ENCODE peak calls at places on chromosomes 4 and X, in six cellular contexts. S, Z, C, B, F and J are unnamed samples. For H3K4me1, the result is how much of the 10 kb centered on the place peaks cover.

GRCh38 chrX:73581002-73581628 is 18.1 kb downstream of the CHIC1 start:
- DNase-seq in S (no peak), Z (no peak), C (no peak), B (no peak), F (no peak), J (no peak)

GRCh38 chrX:44431206-44431605 is 87.7 kb upstream of the EFHC2 start:
- DNase-seq in S (no peak), Z (no peak), C (peak), B (no peak), F (no peak), J (peak)

GRCh38 chrX:48794340-48794920 is 7.4 kb upstream of the HDAC6 start:
- DNase-seq in S (no peak), Z (no peak), C (no peak), B (no peak), F (no peak), J (no peak)

GRCh38 chr4:1079711-1080265 is 33.6 kb downstream of the RNF212 start:
- DNase-seq in S (peak), Z (no peak), C (no peak), B (no peak), F (no peak), J (no peak)

GRCh38 chrX:120840826-120841225 is 34.8 kb downstream of the CT47B1 start:
- DNase-seq in S (no peak), Z (no peak), C (no peak), B (no peak), F (no peak), J (no peak)

GRCh38 chr4:61556277-61556676 is 356.2 kb downstream of the ADGRL3 start:
- DNase-seq in S (no peak), Z (no peak), C (no peak), B (peak), F (no peak), J (no peak)

GRCh38 chr4:64305565-64306254 is 103.5 kb downstream of the TECRL start:
- DNase-seq in S (no peak), Z (no peak), C (no peak), B (peak), F (no peak), J (no peak)

GRCh38 chr4:54482529-54482961 is 175.2 kb upstream of the KIT start:
- DNase-seq in S (no peak), Z (no peak), C (peak), B (peak), F (no peak), J (peak)

GRCh38 chr4:22233257-22233656 is 282.6 kb downstream of the ADGRA3 start:
- DNase-seq in S (no peak), Z (no peak), C (no peak), B (no peak), F (no peak), J (no peak)

GRCh38 chr4:82423245-82424054 is 6.8 kb downstream of the HNRNPDL start:
- DNase-seq in S (no peak), Z (no peak), C (peak), B (no peak), F (no peak), J (peak)

GRCh38 chr4:5728451-5728850 is 17.4 kb downstream of the EVC start:
- DNase-seq in S (no peak), Z (no peak), C (no peak), B (no peak), F (no peak), J (no peak)

GRCh38 chr4:87633239-87633638 is 16.8 kb upstream of the DMP1 start:
- DNase-seq in S (no peak), Z (no peak), C (peak), B (no peak), F (no peak), J (peak)

GRCh38 chrX:55161581-55161980 is 58.6 kb upstream of the PAGE5 start:
- DNase-seq in S (peak), Z (no peak), C (no peak), B (peak), F (peak), J (no peak)

GRCh38 chrX:121579016-121579760 is 531.8 kb downstream of the GLUD2 start:
- DNase-seq in S (no peak), Z (no peak), C (no peak), B (peak), F (no peak), J (no peak)

GRCh38 chr4:21949073-21949457 is 493 bp upstream of the KCNIP4 start:
- DNase-seq in S (peak), Z (peak), C (no peak), B (peak), F (peak), J (no peak)

GRCh38 chrX:916235-916609 is 285.6 kb downstream of the SHOX start:
- DNase-seq in S (no peak), Z (peak), C (no peak), B (no peak), F (no peak), J (no peak)

GRCh38 chr4:39446842-39447573 is 11.7 kb downstream of the RPL9 start:
- DNase-seq in S (peak), Z (peak), C (peak), B (peak), F (peak), J (peak)

GRCh38 chr4:121408-122084 is 2.8 kb upstream of the ZNF718 start:
- DNase-seq in S (no peak), Z (peak), C (no peak), B (no peak), F (no peak), J (no peak)

GRCh38 chrX:71282514-71283408 is 674 bp upstream of the NONO start:
- DNase-seq in S (no peak), Z (peak), C (peak), B (peak), F (peak), J (no peak)

GRCh38 chr4:81404294-81404693 is 67.4 kb downstream of the RASGEF1B start:
- DNase-seq in S (no peak), Z (no peak), C (peak), B (peak), F (no peak), J (no peak)

GRCh38 chr4:93152461-93152860 is 676.1 kb upstream of the ATOH1 start:
- DNase-seq in S (no peak), Z (no peak), C (no peak), B (peak), F (no peak), J (no peak)

GRCh38 chr4:121243476-121243875 is 79.4 kb upstream of the TNIP3 start:
- DNase-seq in S (no peak), Z (no peak), C (peak), B (no peak), F (no peak), J (no peak)

GRCh38 chr4:8185280-8185679 is 13.8 kb upstream of the SH3TC1 start:
- DNase-seq in S (no peak), Z (no peak), C (peak), B (no peak), F (no peak), J (peak)

GRCh38 chr4:144646523-144647094 is 653 bp downstream of the HHIP start:
- DNase-seq in S (peak), Z (peak), C (no peak), B (peak), F (no peak), J (peak)

GRCh38 chr4:139552908-139553307 is 3.1 kb downstream of the SETD7 start:
- DNase-seq in S (no peak), Z (no peak), C (no peak), B (no peak), F (no peak), J (peak)

GRCh38 chr4:160877087-160877790 is 1286.6 kb downstream of the FSTL5 start:
- DNase-seq in S (no peak), Z (no peak), C (no peak), B (peak), F (no peak), J (peak)

GRCh38 chr4:94507708-94508107 is 56.0 kb downstream of the PDLIM5 start:
- DNase-seq in S (no peak), Z (no peak), C (peak), B (no peak), F (no peak), J (peak)

GRCh38 chr4:87068591-87069021 is 133.8 kb downstream of the AFF1 start:
- DNase-seq in S (no peak), Z (no peak), C (no peak), B (no peak), F (no peak), J (no peak)

GRCh38 chr4:31360786-31361185 is 640.6 kb downstream of the PCDH7 start:
- DNase-seq in S (no peak), Z (no peak), C (peak), B (no peak), F (no peak), J (peak)

DNA sequence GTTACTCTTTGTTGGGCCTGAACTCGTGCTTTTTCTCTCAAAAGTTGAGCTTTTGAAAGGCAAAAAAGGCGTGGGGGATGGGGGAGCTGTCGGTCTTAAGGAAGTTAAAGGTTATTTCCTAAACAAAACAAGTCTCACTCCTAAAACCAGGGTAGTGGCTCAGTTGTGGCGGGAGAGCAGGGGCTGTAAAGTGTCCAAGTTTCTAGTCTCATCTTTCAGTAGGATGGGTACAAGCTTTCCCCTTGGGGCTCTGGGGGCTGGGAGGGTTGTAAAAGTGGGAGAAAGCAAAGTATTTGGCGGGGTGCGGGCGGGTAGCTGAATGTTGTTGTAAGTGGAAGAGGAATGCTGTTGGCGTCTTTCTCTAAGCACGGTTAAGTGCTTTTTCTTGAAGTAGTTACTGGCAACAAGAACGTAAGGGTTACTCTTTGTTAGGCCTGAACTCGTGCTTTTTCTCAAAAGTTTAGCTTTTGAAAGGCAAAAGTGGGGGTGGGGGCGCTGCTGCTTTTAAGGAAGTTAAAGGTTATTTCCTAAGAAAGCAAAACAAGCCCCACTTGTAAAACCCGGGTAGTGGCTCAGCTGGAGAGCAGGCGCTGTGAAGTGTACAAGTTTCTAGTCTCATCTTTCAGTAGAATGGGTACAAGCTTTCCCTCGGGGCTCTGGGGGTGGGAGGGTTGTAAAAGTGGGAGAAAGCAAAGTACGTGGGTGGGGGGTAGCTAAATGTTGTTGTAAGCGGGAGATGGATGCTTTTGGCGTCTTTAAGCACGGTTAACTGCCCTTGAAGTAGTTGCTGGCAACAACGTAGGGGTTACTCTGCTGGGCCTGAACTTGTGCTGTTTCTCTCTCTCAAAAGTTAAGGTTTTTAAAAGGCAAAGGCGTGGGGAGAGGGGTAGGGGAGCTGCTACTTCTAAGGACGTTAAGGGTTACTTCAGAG is 1.1 kb upstream of the WDR1 start:
- DNase-seq in S (no peak), Z (peak), C (no peak), B (no peak), F (no peak), J (peak)
- H2BK120ac ChIP-seq in S (peak), Z (no peak), C (peak), B (no peak), F (no peak), J (peak)

GRCh38 chr4:174380699-174381098 is 97.0 kb downstream of the CEP44 start:
- DNase-seq in S (no peak), Z (no peak), C (no peak), B (peak), F (no peak), J (no peak)
- H2BK5ac ChIP-seq in S (no peak), Z (peak), C (no peak), B (no peak), F (no peak), J (no peak)

GRCh38 chr4:17701882-17702281 is 79.5 kb downstream of the FAM184B start:
- DNase-seq in S (no peak), Z (peak), C (no peak), B (no peak), F (no peak), J (no peak)

GRCh38 chr4:17698116-17698515 is 83.3 kb downstream of the FAM184B start:
- DNase-seq in S (no peak), Z (no peak), C (no peak), B (no peak), F (no peak), J (no peak)

GRCh38 chr4:17701146-17701859 is 80.1 kb downstream of the FAM184B start:
- DNase-seq in S (no peak), Z (peak), C (no peak), B (no peak), F (no peak), J (no peak)

GRCh38 chr4:17702666-17703065 is 78.8 kb downstream of the FAM184B start:
- DNase-seq in S (no peak), Z (no peak), C (no peak), B (no peak), F (no peak), J (no peak)

DNA sequence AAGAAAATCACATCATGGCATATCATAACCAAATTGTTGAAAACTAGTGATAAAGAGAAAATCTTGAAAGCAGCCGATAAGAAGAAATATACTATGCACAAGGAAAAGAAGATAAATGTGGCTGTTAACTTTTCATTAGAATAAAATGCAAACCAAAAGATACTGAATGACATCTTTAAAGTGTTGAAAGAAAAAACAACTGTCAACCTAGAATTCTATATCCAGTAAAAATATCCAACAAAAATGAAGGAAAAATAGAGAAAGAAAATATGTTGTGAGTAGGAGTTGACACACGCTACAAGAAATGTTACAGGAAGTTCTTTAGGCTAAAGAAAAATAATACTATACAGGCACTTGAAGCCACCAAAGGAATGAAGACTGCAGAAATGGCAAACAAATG is 82.0 kb downstream of the FAM184B start:
- DNase-seq in S (no peak), Z (no peak), C (no peak), B (no peak), F (no peak), J (no peak)
- H3K4me1 ChIP-seq in S (under half), Z (under half), C (under half), B (under half), F (under half), J (under half)

GRCh38 chrX:40644821-40645358 is 2.5 kb downstream of the CXorf38 start:
- DNase-seq in S (no peak), Z (no peak), C (peak), B (peak), F (no peak), J (peak)

GRCh38 chrX:40646489-40647306 is 663 bp downstream of the CXorf38 start:
- DNase-seq in S (no peak), Z (peak), C (peak), B (peak), F (peak), J (peak)

GRCh38 chrX:40651620-40652223 is 4.4 kb upstream of the CXorf38 start:
- DNase-seq in S (peak), Z (peak), C (peak), B (peak), F (peak), J (peak)

GRCh38 chrX:40644175-40644574 is 3.2 kb downstream of the CXorf38 start:
- DNase-seq in S (no peak), Z (no peak), C (peak), B (no peak), F (no peak), J (peak)

GRCh38 chrX:40647307-40648197 is at the start of gene CXorf38:
- DNase-seq in S (peak), Z (peak), C (peak), B (peak), F (peak), J (peak)
- H2BK120ac ChIP-seq in S (no peak), Z (no peak), C (no peak), B (no peak), F (no peak), J (peak)

GRCh38 chrX:106284431-106285025 is 116.4 kb downstream of the PWWP3B start:
- DNase-seq in S (no peak), Z (no peak), C (no peak), B (no peak), F (no peak), J (no peak)
- H2BK5ac ChIP-seq in S (no peak), Z (no peak), C (no peak), B (no peak), F (no peak), J (no peak)

GRCh38 chr4:101127176-101127790 is 220.0 kb downstream of the PPP3CA start:
- DNase-seq in S (no peak), Z (no peak), C (no peak), B (no peak), F (no peak), J (no peak)

GRCh38 chr4:101123231-101123630 is 224.1 kb downstream of the PPP3CA start:
- DNase-seq in S (no peak), Z (no peak), C (no peak), B (no peak), F (no peak), J (no peak)

GRCh38 chr4:101128473-101128872 is 218.9 kb downstream of the PPP3CA start:
- DNase-seq in S (no peak), Z (no peak), C (no peak), B (no peak), F (no peak), J (no peak)

GRCh38 chr4:101125045-101125713 is 222.1 kb downstream of the PPP3CA start:
- DNase-seq in S (no peak), Z (no peak), C (no peak), B (peak), F (no peak), J (no peak)

DNA sequence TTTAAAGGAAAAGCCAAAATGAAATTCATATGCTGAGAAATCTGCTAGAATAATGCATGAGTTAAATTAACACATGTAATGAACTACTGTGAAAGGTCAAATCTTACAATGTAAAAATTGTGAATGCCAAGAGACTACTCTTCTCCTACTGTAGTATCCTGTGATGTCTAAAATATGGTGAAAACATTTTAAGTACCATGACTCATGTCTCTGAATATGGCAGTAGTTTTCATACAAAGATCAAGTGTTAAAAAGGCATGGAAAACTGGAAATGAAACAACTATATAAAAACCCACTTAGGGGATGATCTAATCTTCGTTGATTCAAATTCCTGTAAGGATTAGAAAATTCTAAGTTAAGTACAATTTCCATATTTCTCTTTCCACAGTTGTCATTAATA is 221.3 kb downstream of the PPP3CA start:
- DNase-seq in S (no peak), Z (no peak), C (peak), B (no peak), F (no peak), J (peak)
- H3K4me1 ChIP-seq in S (under half), Z (under half), C (under half), B (under half), F (under half), J (under half)

GRCh38 chr4:153453455-153453854 is 12.7 kb upstream of the TMEM131L start:
- DNase-seq in S (no peak), Z (no peak), C (no peak), B (no peak), F (no peak), J (no peak)
- H2BK120ac ChIP-seq in S (no peak), Z (no peak), C (no peak), B (no peak), F (no peak), J (no peak)

GRCh38 chrX:51891821-51892551 is 1.4 kb upstream of the MAGED1 start:
- DNase-seq in S (no peak), Z (no peak), C (peak), B (peak), F (no peak), J (peak)
- H2BK5ac ChIP-seq in S (no peak), Z (no peak), C (peak), B (no peak), F (no peak), J (no peak)